ENCODE peak calls at places on chromosome 4, in four cellular contexts. Z is K562, T is GM12878, X is H1. M is an unnamed sample.

GRCh38 chr4:133102612-133103409 is 46.3 kb upstream of the PCDH10 start:
- DNase-seq in T (no peak), Z (no peak), X (no peak), M (no peak)

GRCh38 chr4:89420507-89420906 is 112.9 kb upstream of the GPRIN3 start:
- DNase-seq in T (no peak), Z (no peak), X (no peak), M (no peak)

GRCh38 chr4:41745292-41746024 is 3.1 kb downstream of the PHOX2B start:
- DNase-seq in Z (no peak), T (no peak), X (no peak), M (no peak)

GRCh38 chr4:145931403-145931802 is 7.2 kb downstream of the ZNF827 start:
- DNase-seq in T (no peak), X (no peak), Z (no peak), M (no peak)

GRCh38 chr4:54659213-54660144 is 1.7 kb downstream of the KIT start:
- DNase-seq in X (no peak), Z (peak), T (no peak), M (no peak)

GRCh38 chr4:39353478-39354177 is 12.5 kb downstream of the RFC1 start:
- DNase-seq in Z (no peak), X (no peak), T (peak), M (no peak)

GRCh38 chr4:187204389-187204920 is 480.8 kb upstream of the FAT1 start:
- DNase-seq in T (no peak), Z (no peak), X (no peak), M (no peak)

GRCh38 chr4:3477750-3478430 is 14.8 kb downstream of the DOK7 start:
- DNase-seq in T (no peak), Z (no peak), X (no peak), M (no peak)

GRCh38 chr4:86934772-86935498 is at the start of gene AFF1:
- DNase-seq in X (peak), T (peak), Z (peak), M (peak)

GRCh38 chr4:1463927-1464540 is 57.8 kb upstream of the NKX1-1 start:
- DNase-seq in T (no peak), Z (no peak), X (no peak), M (no peak)

GRCh38 chr4:95513022-95513421 is 35.8 kb downstream of the UNC5C start:
- DNase-seq in T (no peak), Z (no peak), X (no peak), M (no peak)

GRCh38 chr4:55931833-55932232 is 16.9 kb upstream of the CEP135 start:
- DNase-seq in X (no peak), T (no peak), Z (no peak), M (no peak)

GRCh38 chr4:51923343-51923742 is 80.4 kb downstream of the DCUN1D4 start:
- DNase-seq in X (no peak), Z (no peak), T (no peak), M (no peak)

GRCh38 chr4:43853565-43854345 is 594.9 kb downstream of the KCTD8 start:
- DNase-seq in Z (no peak), T (no peak), X (no peak), M (no peak)

GRCh38 chr4:77075869-77076801 is at the start of gene CCNI:
- DNase-seq in Z (peak), X (peak), T (peak), M (peak)

GRCh38 chr4:77073981-77074865 is 1.6 kb downstream of the CCNI start:
- DNase-seq in X (no peak), T (no peak), Z (no peak), M (no peak)

GRCh38 chr4:77073106-77073858 is 2.5 kb downstream of the CCNI start:
- DNase-seq in T (no peak), Z (no peak), X (no peak), M (no peak)

GRCh38 chr4:77074961-77075855 is 581 bp downstream of the CCNI start:
- DNase-seq in X (peak), Z (peak), T (no peak), M (no peak)

GRCh38 chr4:77072195-77072753 is 3.5 kb downstream of the CCNI start:
- DNase-seq in T (no peak), Z (no peak), X (no peak), M (no peak)
- TF ChIP-seq ATF3 in T (no peak), Z (no peak), X (no peak), M (no peak)

GRCh38 chr4:5773271-5773555 is 62.2 kb downstream of the EVC start:
- DNase-seq in T (no peak), Z (no peak), X (no peak), M (no peak)
- H3K27ac ChIP-seq in T (no peak), Z (no peak), X (peak), M (no peak)

GRCh38 chr4:83785906-83786305 is 250.0 kb downstream of the GPAT3 start:
- DNase-seq in X (no peak), T (no peak), Z (no peak), M (no peak)
- TF ChIP-seq RAD21 in X (no peak), T (no peak), Z (no peak), M (no peak)

GRCh38 chr4:127015616-127016015 is 617.1 kb upstream of the INTU start:
- DNase-seq in Z (no peak), T (no peak), X (no peak), M (no peak)

GRCh38 chr4:127007336-127007735 is 625.4 kb upstream of the INTU start:
- DNase-seq in Z (no peak), X (no peak), T (no peak), M (no peak)

GRCh38 chr4:127012549-127012948 is 620.2 kb upstream of the INTU start:
- DNase-seq in T (no peak), X (no peak), Z (no peak), M (no peak)
- TF ChIP-seq ATF3 in T (no peak), X (no peak), Z (no peak), M (no peak)

GRCh38 chr4:118923891-118924290 is 35.2 kb downstream of the SYNPO2 start:
- DNase-seq in Z (no peak), T (no peak), X (no peak), M (no peak)

GRCh38 chr4:118921736-118922135 is 33.1 kb downstream of the SYNPO2 start:
- DNase-seq in X (no peak), Z (no peak), T (no peak), M (no peak)

GRCh38 chr4:118917582-118917981 is 28.9 kb downstream of the SYNPO2 start:
- DNase-seq in T (no peak), X (no peak), Z (no peak), M (no peak)

GRCh38 chr4:118918388-118918787 is 29.7 kb downstream of the SYNPO2 start:
- DNase-seq in Z (no peak), X (no peak), T (no peak), M (no peak)

DNA sequence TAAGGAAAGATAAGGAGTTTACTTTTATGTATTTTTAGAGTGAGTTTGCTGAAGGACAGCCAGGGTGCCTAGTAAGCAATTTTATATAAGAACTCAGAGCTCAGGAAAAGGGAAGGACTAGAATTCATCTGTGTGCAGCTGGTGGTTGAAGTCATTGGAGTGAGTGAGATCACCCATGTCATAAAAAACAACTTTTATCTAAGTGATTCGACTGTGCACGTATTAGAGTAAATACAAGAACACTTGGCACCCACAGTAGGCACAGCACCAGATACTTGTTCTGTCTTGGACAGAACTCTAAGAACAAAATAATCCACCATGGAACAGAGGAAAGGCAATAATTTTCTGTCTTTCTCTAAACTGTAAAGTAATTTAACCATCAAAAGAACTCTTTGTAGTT is 31.6 kb downstream of the SYNPO2 start:
- DNase-seq in Z (no peak), X (no peak), T (no peak), M (no peak)
- H3K27ac ChIP-seq in Z (no peak), X (no peak), T (no peak), M (no peak)

DNA sequence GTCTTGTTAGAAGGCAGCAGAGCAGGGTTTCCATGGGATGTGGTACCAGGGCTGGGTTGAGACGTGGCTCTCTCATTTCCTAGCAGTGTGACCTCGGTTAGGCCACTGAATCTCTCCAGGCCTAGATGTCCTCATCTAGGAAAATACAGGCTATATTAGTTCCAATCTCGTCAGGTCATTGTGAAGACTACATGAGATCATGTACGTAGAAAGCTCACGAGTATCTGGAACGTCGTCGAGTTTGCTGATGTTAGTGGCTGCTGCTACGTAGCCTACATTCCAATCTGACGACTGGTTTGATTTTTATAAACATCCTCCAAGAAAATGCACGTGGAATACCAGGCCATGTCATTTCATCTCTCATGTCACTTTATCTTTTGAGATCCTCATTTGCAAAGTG is 278.3 kb upstream of the GATB start:
- DNase-seq in X (no peak), Z (no peak), T (no peak), M (no peak)
- TF ChIP-seq RAD21 in X (no peak), Z (no peak), T (no peak), M (no peak)